ENCODE peak calls at places on chromosome 19, in four cellular contexts. D is GM12878, P is HepG2, M is K562. L is an unnamed sample.

GRCh38 chr19:46739290-46739771 is 6.5 kb upstream of the FKRP start:
- DNase-seq in P (no peak), D (no peak), M (no peak), L (no peak)

GRCh38 chr19:18317998-18318800 is 4.7 kb downstream of the LSM4 start:
- DNase-seq in M (peak; percentile 51), P (peak; percentile 54), D (no peak), L (no peak)

GRCh38 chr19:12611361-12611699 is 610 bp downstream of the ZNF791 start:
- DNase-seq in M (peak; percentile 46), P (peak; percentile 70), D (no peak), L (no peak)

GRCh38 chr19:38319421-38320258 is at the start of gene KCNK6:
- DNase-seq in D (no peak), P (no peak), M (no peak), L (peak; percentile 87)

GRCh38 chr19:23799321-23799720 is 40.6 kb upstream of the ZNF681 start:
- DNase-seq in D (peak; percentile 5), P (no peak), M (no peak), L (no peak)

GRCh38 chr19:32872391-32872790 is 2.8 kb upstream of the SLC7A9 start:
- DNase-seq in D (no peak), P (no peak), M (no peak), L (peak; percentile 1)

GRCh38 chr19:19849056-19849455 is 16.6 kb upstream of the ZNF253 start:
- DNase-seq in P (no peak), M (no peak), D (no peak), L (no peak)

GRCh38 chr19:10660346-10660745 is 6.2 kb downstream of the ILF3 start:
- DNase-seq in P (no peak), D (no peak), M (no peak), L (no peak)

GRCh38 chr19:17246681-17247425 is 1.1 kb upstream of the NR2F6 start:
- DNase-seq in D (no peak), M (no peak), P (peak; percentile 80), L (peak; percentile 79)

GRCh38 chr19:42038675-42039074 is 31.3 kb downstream of the GRIK5 start:
- DNase-seq in D (no peak), M (no peak), P (no peak), L (no peak)

GRCh38 chr19:7197169-7197759 is 97.0 kb downstream of the INSR start:
- DNase-seq in D (peak; percentile 68), P (peak; percentile 87), M (peak; percentile 87), L (peak; percentile 44)

GRCh38 chr19:7200739-7201138 is 93.5 kb downstream of the INSR start:
- DNase-seq in P (no peak), M (no peak), D (no peak), L (no peak)

GRCh38 chr19:7197760-7198696 is 96.2 kb downstream of the INSR start:
- DNase-seq in P (peak; percentile 86), M (peak; percentile 98), D (peak; percentile 81), L (peak; percentile 59)

GRCh38 chr19:7202888-7203287 is 91.3 kb downstream of the INSR start:
- DNase-seq in M (no peak), P (peak; percentile 49), D (no peak), L (no peak)

GRCh38 chr19:7199613-7200533 is 94.3 kb downstream of the INSR start:
- DNase-seq in P (peak; percentile 91), M (no peak), D (no peak), L (no peak)
- TF ChIP-seq ZNF274 in P (no peak), M (no peak), D (no peak), L (no peak)

GRCh38 chr19:39516270-39516669 is 1.3 kb downstream of the SELENOV start:
- DNase-seq in P (no peak), M (no peak), D (no peak), L (no peak)

GRCh38 chr19:39517432-39517831 is 2.5 kb downstream of the SELENOV start:
- DNase-seq in M (no peak), D (no peak), P (no peak), L (no peak)

GRCh38 chr19:39514840-39515550 is at the start of gene SELENOV:
- DNase-seq in D (no peak), M (peak; percentile 64), P (no peak), L (peak; percentile 91)

GRCh38 chr19:39512964-39513363 is 2.0 kb upstream of the SELENOV start:
- DNase-seq in D (no peak), P (no peak), M (no peak), L (no peak)

DNA sequence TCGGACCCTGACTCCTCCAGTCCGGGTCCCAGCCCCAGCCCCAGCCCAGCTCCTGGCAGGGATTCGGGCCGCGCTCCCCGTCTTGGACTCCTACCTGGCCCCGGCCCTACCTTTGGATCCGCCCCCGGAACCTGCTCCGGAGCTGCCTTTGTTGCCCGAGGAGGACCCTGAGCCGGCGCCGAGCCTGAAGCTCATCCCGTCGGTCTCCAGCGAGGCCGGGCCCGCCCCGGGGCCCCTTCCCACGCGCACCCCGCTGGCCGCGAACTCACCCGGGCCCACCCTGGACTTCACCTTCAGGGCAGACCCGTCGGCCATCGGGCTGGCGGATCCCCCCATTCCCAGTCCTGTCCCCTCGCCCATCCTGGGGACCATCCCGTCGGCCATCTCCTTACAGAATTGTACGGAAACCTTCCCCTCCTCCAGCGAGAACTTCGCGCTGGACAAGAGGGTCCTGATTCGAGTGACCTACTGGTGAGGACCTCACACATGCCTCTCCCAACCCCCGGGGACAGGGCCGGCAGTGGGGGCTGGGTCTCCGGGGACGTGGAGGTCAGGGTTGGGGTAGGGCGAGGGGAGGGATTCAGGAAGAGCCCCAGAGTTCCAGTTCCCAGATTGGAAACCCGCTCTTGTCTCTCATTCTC is 732 bp downstream of the SELENOV start:
- DNase-seq in P (no peak), M (no peak), D (no peak), L (no peak)
- TF ChIP-seq GABPA in P (no peak), M (no peak), D (no peak), L (no peak)

DNA sequence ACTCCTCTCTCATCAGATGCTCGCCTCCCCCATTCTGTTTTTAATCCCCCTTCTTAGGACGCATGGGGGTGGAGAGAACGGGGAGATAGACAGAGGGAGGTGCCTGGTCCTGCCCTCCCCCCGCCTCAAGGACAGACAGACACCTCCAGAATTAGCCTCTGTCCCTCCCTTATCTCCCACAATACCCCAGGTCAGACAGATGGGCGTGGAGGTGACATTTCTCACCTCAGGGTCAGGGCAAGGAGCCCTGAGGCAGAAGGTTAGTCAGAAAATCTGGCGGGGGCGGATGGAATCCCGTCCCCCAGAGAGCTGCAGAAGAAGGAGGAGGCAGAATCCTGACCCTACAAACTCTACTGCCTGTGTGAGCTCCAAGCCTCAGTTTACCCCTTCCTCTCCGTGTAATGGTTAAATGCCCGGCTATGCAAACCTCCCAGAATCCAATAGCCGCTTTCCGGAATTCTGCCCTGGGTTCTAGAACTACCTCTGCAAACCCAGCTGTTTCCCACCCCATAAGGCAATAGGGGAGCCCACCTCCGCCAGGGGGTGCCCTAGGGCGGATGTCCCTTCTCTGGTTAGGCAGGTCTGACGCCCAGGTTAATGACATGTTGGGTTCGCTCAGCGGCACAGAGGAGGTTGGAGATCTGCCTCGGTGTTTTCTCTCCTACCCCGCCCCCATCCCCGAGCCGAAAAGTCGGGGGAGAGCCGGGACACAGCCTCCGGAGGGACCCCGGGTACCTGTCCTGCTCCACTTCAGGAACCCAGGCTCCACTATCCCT is 900 bp downstream of the PPP1R13L start:
- DNase-seq in D (no peak), P (peak; percentile 70), M (peak; percentile 78), L (no peak)
- TF ChIP-seq ZNF274 in D (no peak), P (no peak), M (no peak), L (no peak)

GRCh38 chr19:49064768-49065611 is at the start of gene NTF4:
- DNase-seq in M (peak; percentile 74), P (peak; percentile 20), D (no peak), L (peak; percentile 78)
- TF ChIP-seq GABPA in M (no peak), P (no peak), D (no peak), L (no peak)

DNA sequence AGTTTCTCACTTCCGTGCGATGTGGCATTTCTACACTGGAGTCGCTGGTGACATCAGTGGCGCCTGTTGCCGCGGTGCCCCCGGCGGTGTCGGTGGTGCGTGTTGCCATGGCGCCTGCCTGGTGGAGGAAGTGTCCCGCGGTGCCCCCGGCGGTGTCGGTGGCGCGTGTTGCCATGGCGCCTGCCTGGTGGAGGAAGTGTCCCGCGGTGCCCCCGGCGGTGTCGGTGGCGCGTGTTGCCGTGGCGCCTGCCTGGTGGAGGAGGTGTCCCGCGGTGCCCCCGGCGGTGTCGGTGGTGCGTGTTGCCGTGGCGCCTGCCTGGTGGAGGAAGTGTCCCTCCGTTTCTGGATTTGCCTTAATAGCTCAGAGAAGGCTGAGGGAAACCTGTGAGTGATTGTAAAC is 127.6 kb downstream of the KDM4B start:
- DNase-seq in D (no peak), M (no peak), P (no peak), L (no peak)
- TF ChIP-seq ZNF274 in D (no peak), M (no peak), P (no peak), L (no peak)

GRCh38 chr19:2139385-2140192 is 11.8 kb downstream of the AP3D1 start:
- DNase-seq in M (no peak), P (no peak), D (no peak), L (no peak)

GRCh38 chr19:2138061-2138728 is 13.2 kb downstream of the AP3D1 start:
- DNase-seq in M (no peak), D (no peak), P (no peak), L (no peak)

GRCh38 chr19:2142173-2142829 is 9.1 kb downstream of the AP3D1 start:
- DNase-seq in P (no peak), M (no peak), D (no peak), L (no peak)

GRCh38 chr19:2136796-2137195 is 14.6 kb downstream of the AP3D1 start:
- DNase-seq in P (no peak), M (no peak), D (no peak), L (no peak)

DNA sequence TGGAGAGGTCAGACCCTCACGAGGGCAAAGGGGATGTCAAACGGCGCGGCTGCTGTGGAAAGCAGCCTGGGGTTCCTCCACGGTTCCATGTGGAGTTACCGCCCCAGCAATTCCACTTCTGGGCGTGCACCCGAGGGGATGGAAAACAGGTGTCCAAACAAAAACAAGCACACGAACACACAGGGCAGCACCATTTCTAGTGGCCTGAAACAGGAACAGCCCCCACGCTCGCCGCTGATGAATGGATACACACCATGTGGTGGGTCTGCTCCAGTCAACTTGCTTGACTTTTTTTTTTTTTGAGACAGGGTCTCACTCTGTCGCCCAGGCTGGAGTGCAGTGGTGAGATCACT is 11.2 kb downstream of the AP3D1 start:
- DNase-seq in P (no peak), M (no peak), D (no peak), L (no peak)
- TF ChIP-seq GABPA in P (no peak), M (no peak), D (no peak), L (no peak)

GRCh38 chr19:29768166-29768565 is 43.6 kb upstream of the CCNE1 start:
- DNase-seq in D (no peak), P (no peak), M (no peak), L (no peak)
- TF ChIP-seq ZNF274 in D (no peak), P (no peak), M (no peak), L (no peak)